ENCODE peak calls at places on chromosome 2, in ten cellular contexts. One of them, this sample, is unnamed.

GRCh38 chr2:100801402-100801801 is 18.5 kb upstream of the NPAS2 start:
- DNase-seq in AG04450: no peak
- DNase-seq in heart right ventricle: no peak
- DNase-seq in HEK293T: no peak
- DNase-seq in T follicular helper cell: no peak
- DNase-seq in T47D: no peak
- DNase-seq in progenitor cell of endocrine pancreas: no peak
- DNase-seq in NCI-H1694: no peak
- DNase-seq in MV-4-11: no peak
- DNase-seq in Peyer's patch: no peak
- DNase-seq in this sample: no peak

GRCh38 chr2:19070866-19071265 is 287.6 kb downstream of the OSR1 start:
- DNase-seq in Peyer's patch: no peak
- DNase-seq in T47D: no peak
- DNase-seq in heart right ventricle: no peak
- DNase-seq in AG04450: no peak
- DNase-seq in T follicular helper cell: no peak
- DNase-seq in HEK293T: no peak
- DNase-seq in MV-4-11: no peak
- DNase-seq in NCI-H1694: no peak
- DNase-seq in progenitor cell of endocrine pancreas: no peak
- DNase-seq in this sample: no peak

GRCh38 chr2:188158337-188159100 is 133.2 kb upstream of the GULP1 start:
- DNase-seq in Peyer's patch: no peak
- DNase-seq in HEK293T: no peak
- DNase-seq in NCI-H1694: no peak
- DNase-seq in progenitor cell of endocrine pancreas: no peak
- DNase-seq in T follicular helper cell: no peak
- DNase-seq in AG04450: no peak
- DNase-seq in T47D: no peak
- DNase-seq in MV-4-11: no peak
- DNase-seq in heart right ventricle: no peak
- DNase-seq in this sample: no peak

GRCh38 chr2:75587954-75588587 is 27.3 kb upstream of the EVA1A start:
- DNase-seq in progenitor cell of endocrine pancreas: no peak
- DNase-seq in HEK293T: no peak
- DNase-seq in heart right ventricle: no peak
- DNase-seq in NCI-H1694: no peak
- DNase-seq in Peyer's patch: no peak
- DNase-seq in MV-4-11: no peak
- DNase-seq in T47D: no peak
- DNase-seq in AG04450: peak
- DNase-seq in T follicular helper cell: no peak
- DNase-seq in this sample: no peak

GRCh38 chr2:9618410-9618809 is 12.4 kb downstream of the YWHAQ start:
- DNase-seq in Peyer's patch: no peak
- DNase-seq in T follicular helper cell: no peak
- DNase-seq in progenitor cell of endocrine pancreas: no peak
- DNase-seq in AG04450: no peak
- DNase-seq in MV-4-11: no peak
- DNase-seq in NCI-H1694: no peak
- DNase-seq in HEK293T: no peak
- DNase-seq in heart right ventricle: no peak
- DNase-seq in T47D: no peak
- DNase-seq in this sample: no peak

GRCh38 chr2:82811946-82812345 is 1647.1 kb downstream of the SUCLG1 start:
- DNase-seq in NCI-H1694: no peak
- DNase-seq in HEK293T: no peak
- DNase-seq in Peyer's patch: no peak
- DNase-seq in AG04450: no peak
- DNase-seq in progenitor cell of endocrine pancreas: no peak
- DNase-seq in T follicular helper cell: no peak
- DNase-seq in T47D: no peak
- DNase-seq in heart right ventricle: no peak
- DNase-seq in MV-4-11: no peak
- DNase-seq in this sample: no peak

GRCh38 chr2:159146930-159147666 is 139.4 kb downstream of the WDSUB1 start:
- DNase-seq in progenitor cell of endocrine pancreas: no peak
- DNase-seq in heart right ventricle: peak
- DNase-seq in AG04450: no peak
- DNase-seq in Peyer's patch: peak
- DNase-seq in NCI-H1694: peak
- DNase-seq in HEK293T: no peak
- DNase-seq in T follicular helper cell: no peak
- DNase-seq in MV-4-11: no peak
- DNase-seq in T47D: no peak
- DNase-seq in this sample: peak

GRCh38 chr2:12051831-12052230 is 305.4 kb downstream of the LPIN1 start:
- DNase-seq in AG04450: peak
- DNase-seq in progenitor cell of endocrine pancreas: no peak
- DNase-seq in HEK293T: no peak
- DNase-seq in T47D: no peak
- DNase-seq in Peyer's patch: no peak
- DNase-seq in MV-4-11: no peak
- DNase-seq in heart right ventricle: no peak
- DNase-seq in NCI-H1694: no peak
- DNase-seq in T follicular helper cell: no peak
- DNase-seq in this sample: no peak

GRCh38 chr2:30807249-30807648 is at the start of gene CAPN13:
- DNase-seq in AG04450: no peak
- DNase-seq in progenitor cell of endocrine pancreas: peak
- DNase-seq in MV-4-11: no peak
- DNase-seq in heart right ventricle: no peak
- DNase-seq in T47D: peak
- DNase-seq in T follicular helper cell: no peak
- DNase-seq in Peyer's patch: peak
- DNase-seq in NCI-H1694: no peak
- DNase-seq in HEK293T: no peak
- DNase-seq in this sample: no peak

GRCh38 chr2:220811952-220812570 is 760.0 kb downstream of the EPHA4 start:
- DNase-seq in HEK293T: no peak
- DNase-seq in progenitor cell of endocrine pancreas: no peak
- DNase-seq in Peyer's patch: no peak
- DNase-seq in AG04450: no peak
- DNase-seq in T47D: no peak
- DNase-seq in MV-4-11: no peak
- DNase-seq in heart right ventricle: no peak
- DNase-seq in T follicular helper cell: no peak
- DNase-seq in NCI-H1694: no peak
- DNase-seq in this sample: no peak

GRCh38 chr2:150120271-150120950 is 367.1 kb downstream of the RND3 start:
- DNase-seq in MV-4-11: no peak
- DNase-seq in Peyer's patch: no peak
- DNase-seq in HEK293T: no peak
- DNase-seq in T follicular helper cell: no peak
- DNase-seq in T47D: no peak
- DNase-seq in progenitor cell of endocrine pancreas: no peak
- DNase-seq in heart right ventricle: no peak
- DNase-seq in AG04450: no peak
- DNase-seq in NCI-H1694: no peak
- DNase-seq in this sample: no peak

GRCh38 chr2:64230540-64230939 is 86.3 kb upstream of the PELI1 start:
- DNase-seq in progenitor cell of endocrine pancreas: no peak
- DNase-seq in T follicular helper cell: no peak
- DNase-seq in MV-4-11: no peak
- DNase-seq in T47D: peak
- DNase-seq in HEK293T: no peak
- DNase-seq in NCI-H1694: no peak
- DNase-seq in heart right ventricle: no peak
- DNase-seq in Peyer's patch: no peak
- DNase-seq in AG04450: no peak
- DNase-seq in this sample: no peak

GRCh38 chr2:169815849-169816248 is 8.9 kb downstream of the METTL5 start:
- DNase-seq in progenitor cell of endocrine pancreas: no peak
- DNase-seq in HEK293T: no peak
- DNase-seq in T47D: no peak
- DNase-seq in AG04450: peak
- DNase-seq in T follicular helper cell: no peak
- DNase-seq in MV-4-11: no peak
- DNase-seq in heart right ventricle: no peak
- DNase-seq in NCI-H1694: no peak
- DNase-seq in Peyer's patch: no peak
- DNase-seq in this sample: no peak

GRCh38 chr2:170221317-170222288 is 43.7 kb downstream of the MYO3B start:
- DNase-seq in Peyer's patch: no peak
- DNase-seq in T47D: no peak
- DNase-seq in T follicular helper cell: no peak
- DNase-seq in heart right ventricle: no peak
- DNase-seq in MV-4-11: no peak
- DNase-seq in HEK293T: no peak
- DNase-seq in progenitor cell of endocrine pancreas: no peak
- DNase-seq in NCI-H1694: no peak
- DNase-seq in AG04450: peak
- DNase-seq in this sample: no peak

GRCh38 chr2:214774108-214774507 is 35.4 kb downstream of the BARD1 start:
- DNase-seq in NCI-H1694: no peak
- DNase-seq in HEK293T: no peak
- DNase-seq in progenitor cell of endocrine pancreas: no peak
- DNase-seq in MV-4-11: no peak
- DNase-seq in AG04450: peak
- DNase-seq in T47D: no peak
- DNase-seq in T follicular helper cell: no peak
- DNase-seq in Peyer's patch: no peak
- DNase-seq in heart right ventricle: no peak
- DNase-seq in this sample: no peak

This sample was measured in heart left ventricle.